ENCODE peak calls at places on chromosomes 6 and 20, in six cellular contexts. N is K562, V is GM12878, T is H1, X is HepG2, W is GM12891. D is an unnamed sample.

GRCh38 chr6:161418458-161418945 is 144.6 kb upstream of the AGPAT4 start:
- DNase-seq in T (no peak), W (peak; percentile 32), V (no peak), N (peak; percentile 81), X (peak; percentile 56), D (no peak)

GRCh38 chr6:44868335-44868668 is 459.8 kb upstream of the RUNX2 start:
- DNase-seq in X (no peak), T (no peak), W (peak; percentile 9), N (no peak), V (no peak), D (no peak)

GRCh38 chr6:128517124-128517523 is 3.3 kb downstream of the PTPRK start:
- DNase-seq in W (no peak), V (no peak), X (no peak), T (no peak), N (no peak), D (no peak)

GRCh38 chr6:37303891-37304503 is 46.1 kb upstream of the TMEM217 start:
- DNase-seq in T (no peak), W (peak; percentile 37), V (no peak), N (peak; percentile 74), X (peak; percentile 36), D (no peak)

GRCh38 chr6:44662461-44663121 is 275.1 kb downstream of the CDC5L start:
- DNase-seq in V (no peak), W (no peak), T (peak; percentile 64), X (peak; percentile 15), N (no peak), D (no peak)

GRCh38 chr20:8755340-8756118 is 313.4 kb upstream of the PLCB4 start:
- DNase-seq in X (no peak), T (no peak), W (no peak), V (no peak), N (no peak), D (no peak)

GRCh38 chr20:60272790-60273189 is 314.6 kb downstream of the CDH26 start:
- DNase-seq in X (no peak), V (no peak), T (no peak), W (no peak), N (no peak), D (no peak)

GRCh38 chr20:42923348-42923918 is 266.3 kb downstream of the PTPRT start:
- DNase-seq in X (no peak), T (no peak), N (no peak), W (no peak), V (no peak), D (no peak)

GRCh38 chr6:20877008-20877937 is 343.0 kb downstream of the CDKAL1 start:
- DNase-seq in W (peak; percentile 47), T (no peak), X (peak; percentile 93), N (peak; percentile 37), V (peak; percentile 89), D (peak; percentile 28)

GRCh38 chr6:21263531-21264287 is 329.8 kb upstream of the SOX4 start:
- DNase-seq in W (no peak), T (no peak), V (peak; percentile 63), X (no peak), N (peak; percentile 71), D (peak; percentile 46)

GRCh38 chr20:52828199-52828598 is 144.0 kb upstream of the TSHZ2 start:
- DNase-seq in V (no peak), X (no peak), T (no peak), N (no peak), W (no peak), D (no peak)

GRCh38 chr20:4375881-4376280 is 345.8 kb upstream of the PRND start:
- DNase-seq in N (no peak), X (no peak), T (no peak), W (no peak), V (no peak), D (no peak)

GRCh38 chr6:145814035-145814500 is 527 bp downstream of the FBXO30 start:
- DNase-seq in V (peak; percentile 20), N (peak; percentile 75), X (peak; percentile 54), W (no peak), T (no peak), D (no peak)

GRCh38 chr6:85637579-85637978 is 5.1 kb downstream of the SYNCRIP start:
- DNase-seq in N (no peak), W (no peak), X (no peak), T (no peak), V (no peak), D (no peak)

GRCh38 chr6:89221109-89221508 is 4.0 kb upstream of the GABRR1 start:
- DNase-seq in N (no peak), W (no peak), T (no peak), V (no peak), X (no peak), D (no peak)

DNA sequence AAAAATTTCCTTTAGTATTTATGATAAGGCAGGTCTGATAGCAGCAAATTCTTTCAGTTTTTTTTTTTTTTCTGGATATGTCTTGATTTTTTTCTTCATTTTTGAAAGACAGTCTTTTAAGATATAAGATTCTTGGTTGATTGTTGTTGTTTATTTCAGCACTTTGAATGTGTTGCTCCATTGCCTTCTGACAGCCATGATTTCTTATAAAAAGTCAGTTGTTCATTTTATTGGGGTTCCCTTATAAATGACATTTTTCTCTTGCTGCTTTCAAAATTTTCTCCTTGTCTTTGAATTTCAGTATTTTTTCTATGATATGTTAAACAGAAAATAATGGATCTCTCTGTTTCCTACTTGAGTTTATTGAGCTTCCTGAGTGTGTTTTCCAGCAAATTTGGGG is 152.3 kb downstream of the ISM1 start:
- DNase-seq in W (no peak), V (no peak), N (no peak), T (no peak), X (no peak), D (no peak)
- TF ChIP-seq POLR2A in W (no peak), V (no peak), N (no peak), T (no peak), X (no peak), D (no peak)

DNA sequence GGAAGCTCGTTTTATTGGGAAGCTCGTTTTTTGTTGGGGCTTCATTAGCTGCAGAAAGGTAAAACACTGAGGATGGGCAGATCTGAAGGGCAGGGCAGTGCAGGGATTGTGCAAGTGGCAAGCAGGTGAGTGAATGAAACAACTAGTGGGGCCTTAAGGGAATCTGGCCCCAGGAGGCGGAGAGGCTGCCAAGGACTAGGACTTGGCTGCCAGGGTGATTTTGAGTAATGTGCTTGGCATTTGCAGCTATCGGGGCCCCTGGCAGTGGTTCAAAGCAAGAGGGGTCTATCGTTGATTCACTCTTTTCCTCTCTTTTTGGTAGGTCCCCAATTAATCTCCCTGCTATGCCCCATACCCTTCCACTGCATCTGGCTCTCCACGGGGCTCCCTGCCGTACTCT is 11.5 kb downstream of the IL22RA2 start:
- DNase-seq in N (no peak), X (no peak), V (no peak), T (no peak), W (no peak), D (no peak)
- TF ChIP-seq TAF1 in N (no peak), X (no peak), V (no peak), T (no peak), W (no peak), D (no peak)

GRCh38 chr20:14573676-14574075 is 236.3 kb upstream of the FLRT3 start:
- DNase-seq in X (no peak), T (no peak), W (no peak), V (no peak), N (no peak), D (no peak)
- TF ChIP-seq POLR2AphosphoS5 in X (no peak), T (no peak), W (no peak), V (no peak), N (no peak), D (no peak)

GRCh38 chr6:133888931-133889556 is at the start of gene TCF21:
- DNase-seq in X (no peak), T (peak; percentile 72), W (no peak), N (no peak), V (no peak), D (no peak)
- TF ChIP-seq POLR2A in X (no peak), T (no peak), W (no peak), N (no peak), V (no peak), D (no peak)

DNA sequence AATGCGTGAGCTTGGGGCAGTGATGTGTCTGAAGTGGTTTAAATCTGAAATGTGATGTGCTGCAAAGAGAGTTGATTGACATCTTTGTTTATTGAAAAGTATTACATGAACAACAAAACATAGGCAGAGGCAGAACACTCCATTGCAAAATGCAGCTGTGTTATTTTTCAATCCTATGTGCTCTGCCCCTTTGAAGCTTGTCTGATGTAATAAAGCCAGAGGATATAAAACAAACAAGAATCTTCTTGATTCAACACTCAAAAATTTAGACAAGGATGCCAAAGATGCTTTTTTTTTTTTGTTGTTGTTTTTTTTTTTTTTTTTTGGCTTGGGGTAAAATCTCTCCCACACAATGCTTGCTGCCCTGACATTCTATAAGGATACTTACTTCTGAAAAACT is 482.5 kb upstream of the MMS22L start:
- DNase-seq in X (no peak), T (no peak), V (no peak), W (no peak), N (no peak), D (no peak)
- TF ChIP-seq TAF1 in X (no peak), T (no peak), V (no peak), W (no peak), N (no peak), D (no peak)

DNA sequence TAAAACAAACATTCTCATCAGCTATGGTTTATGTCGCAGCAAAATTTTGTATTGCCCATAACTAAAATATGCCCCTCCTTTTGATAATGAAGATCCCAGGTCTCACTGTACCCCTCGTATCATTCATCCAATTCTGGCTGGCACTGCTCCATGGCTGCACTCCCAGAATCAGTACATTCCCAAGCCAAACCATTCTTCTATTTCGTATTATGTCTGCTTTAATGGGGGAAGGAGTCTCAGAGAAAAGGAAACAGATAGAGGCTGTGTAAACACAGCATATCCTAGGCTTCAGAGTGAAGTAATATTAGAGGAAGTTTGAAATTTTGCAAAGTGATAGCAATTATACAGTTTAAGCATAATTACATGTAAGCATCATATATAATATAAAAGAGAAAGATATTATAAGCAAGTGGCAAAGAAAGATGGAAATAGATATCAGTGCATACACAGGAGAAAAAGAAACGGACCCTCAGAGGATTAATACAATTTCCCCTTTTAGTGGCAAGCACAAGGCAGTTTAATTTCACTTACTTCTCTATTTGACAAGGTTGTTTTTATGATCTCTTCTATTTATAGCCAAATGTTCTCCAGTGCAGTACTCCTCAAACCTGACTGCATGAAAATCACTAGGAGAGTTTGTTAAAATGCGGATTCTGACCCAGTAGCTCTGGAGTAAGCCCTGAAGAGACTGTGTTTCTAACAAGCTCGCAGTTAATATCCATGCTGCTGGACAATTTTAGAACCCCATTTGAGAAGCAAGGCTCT is 56.5 kb upstream of the TENT5A start:
- DNase-seq in W (no peak), N (no peak), V (no peak), X (no peak), T (no peak), D (no peak)
- TF ChIP-seq POLR2AphosphoS5 in W (no peak), N (no peak), V (no peak), X (no peak), T (no peak), D (no peak)

GRCh38 chr6:157184202-157185015 is 138.9 kb downstream of the TMEM242 start:
- DNase-seq in X (peak; percentile 69), N (peak; percentile 87), T (peak; percentile 87), W (peak; percentile 41), V (no peak), D (peak; percentile 56)

GRCh38 chr6:157187182-157188093 is 135.9 kb downstream of the TMEM242 start:
- DNase-seq in X (peak; percentile 41), W (no peak), V (no peak), N (no peak), T (no peak), D (no peak)

GRCh38 chr6:157188213-157188612 is 135.1 kb downstream of the TMEM242 start:
- DNase-seq in V (no peak), W (no peak), T (no peak), X (no peak), N (no peak), D (no peak)

GRCh38 chr6:157185171-157185570 is 138.1 kb downstream of the TMEM242 start:
- DNase-seq in X (no peak), T (no peak), V (no peak), W (no peak), N (no peak), D (no peak)

GRCh38 chr6:157186785-157187181 is 136.5 kb downstream of the TMEM242 start:
- DNase-seq in X (no peak), V (no peak), T (no peak), N (no peak), W (no peak), D (no peak)
- TF ChIP-seq POLR2A in X (no peak), V (no peak), T (no peak), N (no peak), W (no peak), D (no peak)

D was measured in GM12892.